ENCODE peak calls at places on chromosomes 4 and X, in nine cellular contexts. One of them, this sample, is unnamed.

GRCh38 chr4:121270384-121270783 is 106.3 kb upstream of the TNIP3 start:
- DNase-seq in fibroblast of pulmonary artery: peak
- DNase-seq in thyroid gland: no peak
- DNase-seq in neural crest cell: no peak
- DNase-seq in ovary: no peak
- DNase-seq in fibroblast of lung: no peak
- DNase-seq in fibroblast of mammary gland: peak
- DNase-seq in MCF 10A: peak
- DNase-seq in mucosa of descending colon: no peak
- DNase-seq in this sample: no peak

GRCh38 chrX:20620301-20620700 is 353.6 kb upstream of the RPS6KA3 start:
- DNase-seq in fibroblast of lung: peak
- DNase-seq in fibroblast of pulmonary artery: peak
- DNase-seq in neural crest cell: no peak
- DNase-seq in mucosa of descending colon: no peak
- DNase-seq in MCF 10A: peak
- DNase-seq in thyroid gland: no peak
- DNase-seq in fibroblast of mammary gland: peak
- DNase-seq in ovary: no peak
- DNase-seq in this sample: no peak

GRCh38 chr4:68494688-68495087 is 47.4 kb downstream of the TMPRSS11E start:
- DNase-seq in mucosa of descending colon: no peak
- DNase-seq in neural crest cell: no peak
- DNase-seq in MCF 10A: no peak
- DNase-seq in thyroid gland: no peak
- DNase-seq in ovary: no peak
- DNase-seq in fibroblast of lung: no peak
- DNase-seq in fibroblast of pulmonary artery: no peak
- DNase-seq in fibroblast of mammary gland: no peak
- DNase-seq in this sample: no peak

GRCh38 chr4:48129307-48130014 is 4.6 kb downstream of the TXK start:
- DNase-seq in thyroid gland: peak
- DNase-seq in ovary: peak
- DNase-seq in neural crest cell: no peak
- DNase-seq in fibroblast of lung: no peak
- DNase-seq in MCF 10A: no peak
- DNase-seq in fibroblast of pulmonary artery: peak
- DNase-seq in fibroblast of mammary gland: no peak
- DNase-seq in mucosa of descending colon: peak
- DNase-seq in this sample: no peak

GRCh38 chr4:77226939-77227705 is 70.1 kb downstream of the CCNG2 start:
- DNase-seq in fibroblast of pulmonary artery: no peak
- DNase-seq in fibroblast of mammary gland: no peak
- DNase-seq in MCF 10A: no peak
- DNase-seq in ovary: no peak
- DNase-seq in thyroid gland: no peak
- DNase-seq in fibroblast of lung: no peak
- DNase-seq in mucosa of descending colon: no peak
- DNase-seq in neural crest cell: no peak
- DNase-seq in this sample: no peak

GRCh38 chr4:926538-926937 is 5.6 kb downstream of the GAK start:
- DNase-seq in neural crest cell: peak
- DNase-seq in fibroblast of pulmonary artery: peak
- DNase-seq in fibroblast of mammary gland: peak
- DNase-seq in MCF 10A: peak
- DNase-seq in fibroblast of lung: peak
- DNase-seq in thyroid gland: peak
- DNase-seq in ovary: no peak
- DNase-seq in mucosa of descending colon: peak
- DNase-seq in this sample: no peak

GRCh38 chr4:159175165-159175988 is 72.5 kb downstream of the RAPGEF2 start:
- DNase-seq in mucosa of descending colon: peak
- DNase-seq in MCF 10A: peak
- DNase-seq in fibroblast of mammary gland: peak
- DNase-seq in ovary: peak
- DNase-seq in neural crest cell: peak
- DNase-seq in thyroid gland: peak
- DNase-seq in fibroblast of pulmonary artery: peak
- DNase-seq in fibroblast of lung: peak
- DNase-seq in this sample: no peak

GRCh38 chrX:132532097-132532496 is 43.3 kb upstream of the MBNL3 start:
- DNase-seq in mucosa of descending colon: no peak
- DNase-seq in fibroblast of mammary gland: no peak
- DNase-seq in ovary: no peak
- DNase-seq in thyroid gland: no peak
- DNase-seq in fibroblast of lung: no peak
- DNase-seq in MCF 10A: no peak
- DNase-seq in neural crest cell: no peak
- DNase-seq in fibroblast of pulmonary artery: no peak
- DNase-seq in this sample: no peak

GRCh38 chrX:8738588-8739189 is 6.8 kb upstream of the ANOS1 start:
- DNase-seq in fibroblast of lung: peak
- DNase-seq in MCF 10A: peak
- DNase-seq in fibroblast of pulmonary artery: peak
- DNase-seq in mucosa of descending colon: peak
- DNase-seq in fibroblast of mammary gland: peak
- DNase-seq in thyroid gland: peak
- DNase-seq in neural crest cell: peak
- DNase-seq in ovary: no peak
- DNase-seq in this sample: no peak

GRCh38 chr4:100644150-100644549 is 126.3 kb upstream of the EMCN start:
- DNase-seq in neural crest cell: no peak
- DNase-seq in ovary: no peak
- DNase-seq in MCF 10A: no peak
- DNase-seq in fibroblast of lung: no peak
- DNase-seq in thyroid gland: no peak
- DNase-seq in fibroblast of pulmonary artery: no peak
- DNase-seq in mucosa of descending colon: no peak
- DNase-seq in fibroblast of mammary gland: no peak
- DNase-seq in this sample: no peak

GRCh38 chr4:132540797-132541196 is 608.3 kb upstream of the PCDH10 start:
- DNase-seq in fibroblast of mammary gland: no peak
- DNase-seq in fibroblast of lung: no peak
- DNase-seq in fibroblast of pulmonary artery: no peak
- DNase-seq in neural crest cell: no peak
- DNase-seq in thyroid gland: no peak
- DNase-seq in ovary: no peak
- DNase-seq in MCF 10A: peak
- DNase-seq in mucosa of descending colon: no peak
- DNase-seq in this sample: no peak

GRCh38 chr4:79198886-79199591 is 126.8 kb downstream of the NAA11 start:
- DNase-seq in mucosa of descending colon: no peak
- DNase-seq in fibroblast of pulmonary artery: no peak
- DNase-seq in MCF 10A: no peak
- DNase-seq in thyroid gland: no peak
- DNase-seq in fibroblast of lung: no peak
- DNase-seq in neural crest cell: no peak
- DNase-seq in ovary: no peak
- DNase-seq in fibroblast of mammary gland: no peak
- DNase-seq in this sample: no peak

GRCh38 chr4:85243857-85244256 is 231.1 kb upstream of the ARHGAP24 start:
- DNase-seq in MCF 10A: no peak
- DNase-seq in neural crest cell: no peak
- DNase-seq in fibroblast of pulmonary artery: peak
- DNase-seq in ovary: no peak
- DNase-seq in fibroblast of lung: no peak
- DNase-seq in fibroblast of mammary gland: peak
- DNase-seq in mucosa of descending colon: no peak
- DNase-seq in thyroid gland: no peak
- DNase-seq in this sample: no peak
- TF ChIP-seq CTCF in MCF 10A: no peak
- TF ChIP-seq CTCF in neural crest cell: no peak
- TF ChIP-seq CTCF in fibroblast of pulmonary artery: peak
- TF ChIP-seq CTCF in ovary: no peak
- TF ChIP-seq CTCF in fibroblast of lung: no peak
- TF ChIP-seq CTCF in fibroblast of mammary gland: peak
- TF ChIP-seq CTCF in mucosa of descending colon: no peak
- TF ChIP-seq CTCF in thyroid gland: no peak
- TF ChIP-seq CTCF in this sample: no peak

DNA sequence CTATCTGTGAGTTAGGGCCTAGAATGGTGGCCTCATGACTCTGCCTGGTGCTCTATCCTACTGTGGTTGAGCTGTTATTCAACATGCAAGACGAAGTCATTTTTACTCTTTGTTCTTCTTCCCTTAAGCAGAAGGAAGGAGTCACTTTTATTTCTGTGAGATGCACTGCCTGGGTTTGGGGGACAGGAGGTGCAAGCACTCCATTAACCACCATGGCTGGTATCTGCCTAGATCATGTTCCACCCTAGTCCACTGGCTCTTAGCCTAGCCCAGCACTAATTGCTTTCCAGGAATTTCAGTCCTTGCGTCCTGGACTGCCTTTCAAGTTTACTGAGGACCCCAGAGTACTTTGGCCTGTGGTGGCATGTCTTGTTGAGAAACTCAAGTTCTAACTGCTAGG is 1182.7 kb downstream of the FSTL5 start:
- DNase-seq in thyroid gland: no peak
- DNase-seq in MCF 10A: no peak
- DNase-seq in fibroblast of lung: no peak
- DNase-seq in neural crest cell: no peak
- DNase-seq in fibroblast of mammary gland: no peak
- DNase-seq in mucosa of descending colon: no peak
- DNase-seq in ovary: no peak
- DNase-seq in fibroblast of pulmonary artery: no peak
- DNase-seq in this sample: no peak
- TF ChIP-seq CTCF in thyroid gland: no peak
- TF ChIP-seq CTCF in MCF 10A: no peak
- TF ChIP-seq CTCF in fibroblast of lung: no peak
- TF ChIP-seq CTCF in neural crest cell: no peak
- TF ChIP-seq CTCF in fibroblast of mammary gland: no peak
- TF ChIP-seq CTCF in mucosa of descending colon: no peak
- TF ChIP-seq CTCF in ovary: no peak
- TF ChIP-seq CTCF in fibroblast of pulmonary artery: no peak
- TF ChIP-seq CTCF in this sample: no peak

GRCh38 chr4:139763205-139763604 is 97.6 kb downstream of the MGST2 start:
- DNase-seq in mucosa of descending colon: no peak
- DNase-seq in neural crest cell: no peak
- DNase-seq in fibroblast of mammary gland: no peak
- DNase-seq in thyroid gland: no peak
- DNase-seq in fibroblast of lung: no peak
- DNase-seq in MCF 10A: no peak
- DNase-seq in fibroblast of pulmonary artery: no peak
- DNase-seq in ovary: no peak
- DNase-seq in this sample: no peak

GRCh38 chr4:139762715-139763114 is 97.1 kb downstream of the MGST2 start:
- DNase-seq in neural crest cell: no peak
- DNase-seq in MCF 10A: no peak
- DNase-seq in ovary: no peak
- DNase-seq in thyroid gland: peak
- DNase-seq in fibroblast of mammary gland: no peak
- DNase-seq in mucosa of descending colon: no peak
- DNase-seq in fibroblast of pulmonary artery: peak
- DNase-seq in fibroblast of lung: no peak
- DNase-seq in this sample: no peak

GRCh38 chr4:139760558-139760957 is 94.9 kb downstream of the MGST2 start:
- DNase-seq in fibroblast of lung: no peak
- DNase-seq in thyroid gland: no peak
- DNase-seq in neural crest cell: no peak
- DNase-seq in mucosa of descending colon: no peak
- DNase-seq in MCF 10A: no peak
- DNase-seq in fibroblast of mammary gland: no peak
- DNase-seq in fibroblast of pulmonary artery: no peak
- DNase-seq in ovary: no peak
- DNase-seq in this sample: no peak

GRCh38 chr4:139763668-139764067 is 98.0 kb downstream of the MGST2 start:
- DNase-seq in ovary: no peak
- DNase-seq in neural crest cell: no peak
- DNase-seq in fibroblast of pulmonary artery: peak
- DNase-seq in thyroid gland: peak
- DNase-seq in fibroblast of lung: no peak
- DNase-seq in MCF 10A: no peak
- DNase-seq in fibroblast of mammary gland: no peak
- DNase-seq in mucosa of descending colon: no peak
- DNase-seq in this sample: no peak

DNA sequence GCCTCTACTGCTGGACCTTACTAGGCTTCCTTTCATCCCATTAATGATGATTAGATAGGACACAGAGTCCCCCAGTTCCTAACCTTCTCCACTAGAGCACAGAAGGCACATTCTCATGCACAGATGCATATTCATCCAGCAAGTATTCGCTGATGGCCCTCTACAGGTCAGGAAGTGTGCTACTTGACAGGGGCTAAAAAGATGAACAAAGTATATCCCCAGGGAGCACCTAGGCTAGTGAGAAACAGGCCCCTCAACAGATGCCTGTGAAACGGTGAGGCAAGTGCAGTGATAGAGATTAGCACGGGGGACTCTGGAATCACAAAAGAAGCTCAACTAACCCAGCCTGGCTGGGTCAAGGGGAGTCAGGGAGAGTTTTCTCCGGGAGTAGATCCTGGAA is 95.8 kb downstream of the MGST2 start:
- DNase-seq in thyroid gland: no peak
- DNase-seq in fibroblast of pulmonary artery: peak
- DNase-seq in MCF 10A: peak
- DNase-seq in fibroblast of mammary gland: peak
- DNase-seq in ovary: no peak
- DNase-seq in fibroblast of lung: no peak
- DNase-seq in neural crest cell: no peak
- DNase-seq in mucosa of descending colon: no peak
- DNase-seq in this sample: no peak
- TF ChIP-seq CTCF in thyroid gland: peak
- TF ChIP-seq CTCF in fibroblast of pulmonary artery: peak
- TF ChIP-seq CTCF in MCF 10A: no peak
- TF ChIP-seq CTCF in fibroblast of mammary gland: peak
- TF ChIP-seq CTCF in ovary: no peak
- TF ChIP-seq CTCF in fibroblast of lung: peak
- TF ChIP-seq CTCF in neural crest cell: peak
- TF ChIP-seq CTCF in mucosa of descending colon: no peak
- TF ChIP-seq CTCF in this sample: no peak

GRCh38 chrX:23616361-23616760 is 50.9 kb upstream of the PRDX4 start:
- DNase-seq in ovary: no peak
- DNase-seq in thyroid gland: no peak
- DNase-seq in neural crest cell: no peak
- DNase-seq in MCF 10A: peak
- DNase-seq in fibroblast of mammary gland: peak
- DNase-seq in mucosa of descending colon: no peak
- DNase-seq in fibroblast of pulmonary artery: peak
- DNase-seq in fibroblast of lung: peak
- DNase-seq in this sample: no peak
- TF ChIP-seq CTCF in ovary: no peak
- TF ChIP-seq CTCF in thyroid gland: peak
- TF ChIP-seq CTCF in neural crest cell: peak
- TF ChIP-seq CTCF in MCF 10A: peak
- TF ChIP-seq CTCF in fibroblast of mammary gland: peak
- TF ChIP-seq CTCF in mucosa of descending colon: no peak
- TF ChIP-seq CTCF in fibroblast of pulmonary artery: peak
- TF ChIP-seq CTCF in fibroblast of lung: peak
- TF ChIP-seq CTCF in this sample: no peak

This sample was measured in omental fat pad.